ENCODE peak calls at places on chromosomes 13 and 19, in eight cellular contexts. D, P, C, V, E, B, Q and H are unnamed samples.

GRCh38 chr13:113296842-113297369 is at the start of gene LAMP1:
- DNase-seq in P (peak), C (peak), E (peak), D (peak), Q (peak), B (peak), V (peak), H (peak)

GRCh38 chr19:1455336-1456120 is 5.6 kb downstream of the APC2 start:
- DNase-seq in E (no peak), D (no peak), Q (no peak), P (no peak), C (no peak), V (no peak), B (peak), H (peak)

GRCh38 chr19:3324405-3324856 is 42.0 kb upstream of the NFIC start:
- DNase-seq in V (no peak), C (no peak), Q (peak), D (no peak), P (peak), E (peak), B (peak), H (peak)

GRCh38 chr13:71368301-71368700 is 498.7 kb downstream of the DACH1 start:
- DNase-seq in Q (no peak), E (no peak), C (no peak), B (no peak), V (no peak), D (no peak), P (no peak), H (no peak)

GRCh38 chr13:36190771-36191170 is 23.6 kb downstream of the SOHLH2 start:
- DNase-seq in E (no peak), C (no peak), D (no peak), P (no peak), Q (no peak), V (peak), B (peak), H (no peak)

GRCh38 chr13:53200075-53200474 is 171.5 kb downstream of the OLFM4 start:
- DNase-seq in B (no peak), D (no peak), V (no peak), C (no peak), E (no peak), Q (no peak), P (no peak), H (no peak)

GRCh38 chr19:39196860-39197562 is at the start of gene NCCRP1:
- DNase-seq in Q (no peak), C (no peak), B (no peak), V (no peak), D (no peak), E (no peak), P (no peak), H (no peak)

GRCh38 chr19:53977991-53978731 is 13.3 kb upstream of the CACNG6 start:
- DNase-seq in V (peak), B (peak), E (peak), C (peak), D (peak), Q (no peak), P (no peak), H (no peak)

GRCh38 chr19:18205180-18205915 is 1.5 kb upstream of the RAB3A start:
- DNase-seq in Q (peak), D (peak), B (peak), P (peak), C (peak), V (peak), E (peak), H (peak)

GRCh38 chr19:4911786-4912672 is 2.7 kb downstream of the UHRF1 start:
- DNase-seq in P (peak), B (peak), Q (peak), V (peak), C (peak), D (peak), E (peak), H (peak)

GRCh38 chr13:91537376-91537775 is 139.0 kb downstream of the GPC5 start:
- DNase-seq in E (no peak), C (no peak), P (no peak), D (no peak), B (no peak), Q (no peak), V (no peak), H (no peak)

GRCh38 chr19:2157452-2157851 is 6.1 kb upstream of the AP3D1 start:
- DNase-seq in C (no peak), D (no peak), V (no peak), Q (no peak), P (no peak), E (no peak), B (no peak), H (no peak)

GRCh38 chr19:23415561-23416191 is 20.4 kb upstream of the ZNF91 start:
- DNase-seq in Q (no peak), P (no peak), D (no peak), B (no peak), E (peak), C (peak), V (no peak), H (no peak)

GRCh38 chr13:59790626-59791025 is 373.1 kb downstream of the DIAPH3 start:
- DNase-seq in E (no peak), Q (no peak), C (no peak), P (no peak), D (no peak), B (peak), V (peak), H (no peak)

GRCh38 chr13:51981355-51981754 is 29.9 kb downstream of the ATP7B start:
- DNase-seq in E (no peak), B (peak), Q (no peak), D (no peak), P (no peak), C (no peak), V (no peak), H (no peak)

GRCh38 chr19:35022460-35022859 is 7.8 kb upstream of the SCN1B start:
- DNase-seq in C (no peak), D (no peak), E (no peak), B (no peak), P (no peak), Q (no peak), V (no peak), H (no peak)

GRCh38 chr13:110054041-110054440 is 252.9 kb downstream of the COL4A1 start:
- DNase-seq in B (no peak), C (no peak), P (no peak), V (no peak), Q (no peak), D (no peak), E (no peak), H (no peak)

GRCh38 chr13:39284801-39285388 is 246.6 kb downstream of the NHLRC3 start:
- DNase-seq in B (peak), Q (no peak), E (no peak), C (peak), D (no peak), V (no peak), P (no peak), H (no peak)

GRCh38 chr13:29292045-29292444 is 303.4 kb downstream of the SLC7A1 start:
- DNase-seq in V (no peak), Q (no peak), C (no peak), P (no peak), E (no peak), B (no peak), D (no peak), H (no peak)

GRCh38 chr19:41088151-41088550 is at the start of gene CYP2A13:
- DNase-seq in Q (no peak), B (no peak), P (no peak), V (no peak), C (no peak), E (no peak), D (no peak), H (no peak)

GRCh38 chr13:23378009-23378632 is 55.4 kb downstream of the SACS start:
- DNase-seq in E (no peak), D (peak), C (no peak), P (no peak), V (peak), Q (no peak), B (peak), H (peak)

GRCh38 chr13:58318495-58319167 is 687.1 kb downstream of the PCDH17 start:
- DNase-seq in V (no peak), B (no peak), P (no peak), C (no peak), E (no peak), D (no peak), Q (no peak), H (no peak)

GRCh38 chr13:51291341-51291740 is 48.1 kb upstream of the SERPINE3 start:
- DNase-seq in D (no peak), C (no peak), Q (no peak), B (peak), P (no peak), V (no peak), E (no peak), H (no peak)

GRCh38 chr13:29428310-29428991 is 167.0 kb downstream of the SLC7A1 start:
- DNase-seq in Q (no peak), C (peak), B (no peak), V (no peak), D (peak), E (peak), P (no peak), H (no peak)

GRCh38 chr13:89584058-89584457 is 1763.4 kb upstream of the MIR17HG start:
- DNase-seq in E (no peak), P (no peak), V (peak), B (peak), D (no peak), C (no peak), Q (no peak), H (no peak)

GRCh38 chr13:43057653-43058317 is 34.4 kb downstream of the DNAJC15 start:
- DNase-seq in Q (no peak), B (peak), P (no peak), D (no peak), E (peak), V (peak), C (no peak), H (no peak)

DNA sequence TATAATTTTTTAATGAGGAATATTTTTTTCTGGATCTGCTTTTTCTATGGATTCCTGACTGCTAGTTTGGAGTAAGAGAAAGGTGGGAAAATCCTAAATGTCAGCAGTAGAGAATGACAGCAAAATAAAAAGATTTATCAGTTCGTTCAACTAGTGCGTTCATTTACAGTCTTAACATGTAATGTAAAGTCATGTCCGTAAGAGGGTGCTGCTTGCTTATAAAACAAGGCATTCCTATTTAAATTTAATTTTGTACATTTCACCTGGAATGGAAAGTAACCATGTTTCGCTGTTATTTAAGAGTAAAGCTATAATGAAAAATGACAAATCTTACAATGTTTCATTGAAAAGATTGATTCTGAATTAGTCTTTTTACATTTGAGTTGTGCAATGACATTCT is 76.6 kb downstream of the ZMYM2 start:
- DNase-seq in C (no peak), P (no peak), V (no peak), B (peak), E (no peak), Q (no peak), D (no peak), H (no peak)
- TF ChIP-seq CTCF in C (no peak), P (no peak), V (peak), B (peak), E (no peak), Q (no peak), D (no peak), H (no peak)

GRCh38 chr19:45781282-45782161 is 768 bp downstream of the DMPK start:
- DNase-seq in E (no peak), Q (no peak), C (peak), V (no peak), B (no peak), P (no peak), D (no peak), H (no peak)

GRCh38 chr19:45782820-45783785 is 813 bp upstream of the DMPK start:
- DNase-seq in E (no peak), Q (no peak), P (no peak), V (peak), C (peak), D (peak), B (peak), H (no peak)

GRCh38 chr19:45784096-45784495 is 1.8 kb upstream of the DMPK start:
- DNase-seq in P (no peak), V (no peak), E (no peak), Q (no peak), C (no peak), B (no peak), D (no peak), H (no peak)

GRCh38 chr19:45780448-45781281 is 1.6 kb downstream of the DMPK start:
- DNase-seq in B (no peak), D (peak), P (no peak), V (no peak), Q (no peak), E (no peak), C (no peak), H (no peak)

DNA sequence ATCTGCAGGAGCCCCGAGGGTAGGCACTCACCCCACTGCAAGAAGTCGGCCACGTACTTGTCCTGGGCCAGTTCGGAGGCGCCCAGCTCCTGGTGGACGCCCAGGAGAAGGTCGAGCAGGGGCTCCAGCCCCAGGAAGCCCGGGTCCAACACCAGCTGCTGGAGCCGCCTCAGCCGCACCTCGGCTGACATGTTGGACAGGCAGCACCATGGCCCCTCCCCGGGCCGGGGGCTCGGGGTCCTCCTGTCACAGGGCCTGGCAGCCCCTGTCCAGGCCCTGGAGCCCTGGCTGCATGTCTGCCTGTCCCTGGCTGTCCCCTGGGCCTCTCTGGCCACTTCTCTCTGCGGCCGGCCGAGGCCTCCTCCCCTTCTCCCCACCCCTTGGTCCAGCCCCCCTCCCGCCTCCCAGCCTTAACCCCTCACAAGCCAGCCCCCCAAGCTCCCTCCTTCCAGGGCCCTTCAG is at the start of gene DMPK:
- DNase-seq in C (peak), B (peak), Q (no peak), V (no peak), D (peak), P (no peak), E (no peak), H (no peak)
- TF ChIP-seq CTCF in C (no peak), B (no peak), Q (no peak), V (no peak), D (no peak), P (no peak), E (no peak), H (no peak)

DNA sequence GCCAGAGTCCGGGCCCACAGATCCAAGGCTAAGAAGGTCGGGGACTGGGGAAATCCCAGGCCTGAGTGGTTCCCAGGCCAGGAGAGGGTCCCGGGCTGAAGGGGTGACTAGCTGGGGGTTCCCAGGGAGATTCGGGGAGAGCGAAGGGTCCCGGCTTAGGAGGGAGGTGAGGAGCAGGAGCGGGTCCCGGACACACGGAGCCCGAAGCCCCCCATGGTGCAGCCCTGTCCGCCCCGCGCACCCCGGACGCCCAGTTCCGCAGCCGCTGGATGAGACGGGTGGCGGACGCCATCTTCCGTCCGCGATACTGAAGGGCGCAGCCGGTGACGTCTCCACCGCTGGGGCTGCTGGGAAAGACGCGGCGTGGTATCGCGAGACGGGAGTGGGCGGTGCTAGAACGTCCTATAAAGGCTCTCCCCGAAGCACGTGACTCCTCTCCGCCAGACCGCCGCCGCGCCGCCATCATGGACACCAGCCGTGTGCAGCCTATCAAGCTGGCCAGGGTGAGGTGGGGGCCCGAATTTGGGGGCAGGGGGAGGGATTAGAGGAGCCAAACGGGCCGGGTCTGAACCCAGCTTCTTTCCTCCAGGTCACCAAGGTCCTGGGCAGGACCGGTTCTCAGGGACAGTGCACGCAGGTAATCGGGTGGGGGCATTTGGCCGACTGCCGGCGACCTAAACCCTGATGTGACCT is at the start of the genes NDUFA7 and RPS28:
- DNase-seq in P (peak), D (peak), V (peak), B (peak), C (peak), E (peak), Q (peak), H (peak)
- TF ChIP-seq CTCF in P (no peak), D (peak), V (peak), B (no peak), C (peak), E (no peak), Q (peak), H (peak)

GRCh38 chr13:97911311-97912138 is 42.0 kb upstream of the IPO5 start:
- DNase-seq in B (no peak), P (no peak), V (peak), C (no peak), D (no peak), E (peak), Q (no peak), H (peak)
- TF ChIP-seq CTCF in B (peak), P (no peak), V (peak), C (peak), D (no peak), E (peak), Q (no peak), H (peak)

DNA sequence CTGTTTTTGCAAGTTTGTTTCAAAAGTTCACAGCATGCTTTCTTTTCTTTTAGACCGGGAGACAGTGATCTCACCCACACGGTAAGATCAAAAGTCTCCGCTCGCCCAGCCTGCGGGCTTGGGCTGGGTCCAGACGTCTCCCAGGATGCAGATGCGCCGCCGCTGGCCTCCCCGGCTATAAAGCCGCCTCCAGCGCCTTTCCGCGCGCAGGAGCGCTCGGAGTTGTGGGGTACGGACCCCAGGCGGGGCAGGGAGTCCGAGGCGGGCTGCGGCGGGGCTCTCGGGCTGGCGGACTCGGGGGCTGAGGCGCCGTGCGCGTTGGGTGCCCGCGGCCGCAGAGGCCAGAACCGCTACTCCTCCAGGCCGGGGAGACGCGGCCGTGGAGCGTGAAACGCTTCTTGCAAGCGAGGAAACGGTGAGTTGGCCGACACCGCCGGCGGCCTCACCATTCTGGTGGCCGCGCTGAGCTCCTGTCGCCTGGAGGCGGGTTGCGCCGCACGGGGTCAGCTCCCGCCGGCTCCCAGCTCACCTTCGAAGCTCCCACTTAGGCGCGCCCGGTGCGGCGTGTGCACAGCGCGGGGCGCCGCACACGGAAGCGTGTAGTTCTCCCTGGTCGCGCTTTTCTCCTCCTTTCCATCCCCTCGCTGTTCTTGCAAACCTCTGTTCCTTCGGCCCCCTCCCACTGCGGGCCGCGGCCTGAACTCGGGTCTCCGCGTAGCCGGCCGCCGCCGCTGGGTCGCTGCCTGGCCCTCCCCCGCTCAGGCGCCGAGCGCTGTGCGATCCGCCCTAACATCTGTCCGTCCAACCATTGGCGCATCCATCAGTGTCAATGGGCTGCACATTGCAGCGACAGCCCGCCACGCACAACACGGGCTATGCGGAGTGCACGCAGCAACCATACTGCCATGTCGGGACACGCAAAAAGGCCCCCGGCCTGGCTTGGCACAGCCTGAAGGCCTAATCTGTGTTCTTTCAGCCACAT is 2.3 kb upstream of the TSHZ3 start:
- DNase-seq in Q (no peak), P (no peak), B (peak), D (peak), V (peak), E (peak), C (peak), H (no peak)
- TF ChIP-seq CTCF in Q (no peak), P (no peak), B (no peak), D (no peak), V (no peak), E (no peak), C (no peak), H (no peak)

DNA sequence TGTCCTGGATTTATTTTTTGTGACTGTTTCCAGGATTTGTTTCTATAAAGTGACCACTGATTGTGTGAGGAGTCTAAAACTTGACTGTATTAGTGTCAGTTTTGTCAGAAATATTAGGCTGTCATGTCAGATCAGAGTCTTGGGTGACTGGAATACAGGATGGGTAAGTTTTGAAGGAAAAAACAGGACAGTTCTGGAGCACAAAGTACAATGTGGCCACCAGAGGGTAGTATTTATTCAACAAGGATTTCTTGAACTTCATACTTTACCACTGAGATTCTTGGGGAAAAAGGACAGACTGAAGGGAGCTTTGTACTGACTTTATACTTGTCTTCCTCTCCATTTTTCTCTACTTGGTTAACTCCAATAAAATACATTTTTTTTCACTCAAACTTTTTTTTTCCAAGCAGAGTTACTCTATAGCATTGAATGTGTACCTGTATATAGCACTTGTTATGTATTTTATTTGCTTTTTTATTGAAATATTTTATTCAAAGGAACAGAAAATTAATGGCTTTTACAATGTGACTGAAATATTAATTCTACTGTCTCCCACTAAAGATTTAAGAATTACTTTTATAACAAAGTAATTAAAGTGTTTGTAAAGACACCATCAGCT is 51.1 kb downstream of the LMO7 start:
- DNase-seq in V (peak), E (peak), P (no peak), D (no peak), B (peak), C (no peak), Q (no peak), H (no peak)
- TF ChIP-seq CTCF in V (peak), E (peak), P (no peak), D (no peak), B (peak), C (peak), Q (peak), H (peak)

GRCh38 chr19:11295665-11296245 is at the start of gene TSPAN16:
- DNase-seq in C (no peak), D (no peak), B (no peak), P (no peak), V (no peak), Q (peak), E (no peak), H (no peak)
- TF ChIP-seq CTCF in C (no peak), D (no peak), B (no peak), P (no peak), V (peak), Q (no peak), E (no peak), H (no peak)